ENCODE peak calls at places on chromosomes 6 and 20, in seven cellular contexts. One of them, this sample, is unnamed.

GRCh38 chr20:20224806-20225205 is 143.1 kb upstream of the INSM1 start:
- DNase-seq in IMR-90: no peak
- DNase-seq in mesendoderm: no peak
- DNase-seq in neuronal stem cell: no peak
- DNase-seq in H9: no peak
- DNase-seq in mesenchymal stem cell: no peak
- DNase-seq in H1: no peak
- DNase-seq in this sample: no peak

GRCh38 chr6:15909290-15910070 is 219.4 kb upstream of the MYLIP start:
- DNase-seq in IMR-90: no peak
- DNase-seq in mesendoderm: no peak
- DNase-seq in neuronal stem cell: no peak
- DNase-seq in H9: no peak
- DNase-seq in mesenchymal stem cell: no peak
- DNase-seq in H1: no peak
- DNase-seq in this sample: peak

GRCh38 chr20:10513931-10514575 is 78.9 kb downstream of the SLX4IP start:
- DNase-seq in IMR-90: no peak
- DNase-seq in mesendoderm: no peak
- DNase-seq in neuronal stem cell: no peak
- DNase-seq in H9: no peak
- DNase-seq in mesenchymal stem cell: peak
- DNase-seq in H1: no peak
- DNase-seq in this sample: no peak

GRCh38 chr20:57470212-57470522 is 54.8 kb downstream of the CTCFL start:
- DNase-seq in IMR-90: no peak
- DNase-seq in mesendoderm: no peak
- DNase-seq in neuronal stem cell: no peak
- DNase-seq in H9: no peak
- DNase-seq in mesenchymal stem cell: no peak
- DNase-seq in H1: no peak
- DNase-seq in this sample: peak

GRCh38 chr20:47276856-47277541 is 79.5 kb downstream of the ZMYND8 start:
- DNase-seq in IMR-90: peak
- DNase-seq in mesendoderm: no peak
- DNase-seq in neuronal stem cell: no peak
- DNase-seq in H9: no peak
- DNase-seq in mesenchymal stem cell: peak
- DNase-seq in H1: no peak
- DNase-seq in this sample: no peak

GRCh38 chr20:11849270-11849920 is 68.3 kb upstream of the BTBD3 start:
- DNase-seq in IMR-90: peak
- DNase-seq in mesendoderm: no peak
- DNase-seq in neuronal stem cell: no peak
- DNase-seq in H9: no peak
- DNase-seq in mesenchymal stem cell: peak
- DNase-seq in H1: no peak
- DNase-seq in this sample: no peak

GRCh38 chr6:45668705-45669104 is 291.0 kb upstream of the SUPT3H start:
- DNase-seq in IMR-90: no peak
- DNase-seq in mesendoderm: no peak
- DNase-seq in neuronal stem cell: no peak
- DNase-seq in H9: no peak
- DNase-seq in mesenchymal stem cell: no peak
- DNase-seq in H1: no peak
- DNase-seq in this sample: no peak

GRCh38 chr6:17998003-17998402 is 10.6 kb upstream of the KIF13A start:
- DNase-seq in IMR-90: no peak
- DNase-seq in mesendoderm: no peak
- DNase-seq in neuronal stem cell: no peak
- DNase-seq in H9: no peak
- DNase-seq in mesenchymal stem cell: no peak
- DNase-seq in H1: no peak
- DNase-seq in this sample: no peak

GRCh38 chr6:139514819-139515218 is 140.4 kb upstream of the CITED2 start:
- DNase-seq in IMR-90: no peak
- DNase-seq in mesendoderm: peak
- DNase-seq in neuronal stem cell: no peak
- DNase-seq in H9: no peak
- DNase-seq in mesenchymal stem cell: peak
- DNase-seq in H1: no peak
- DNase-seq in this sample: no peak

GRCh38 chr20:23078351-23078993 is 7.7 kb downstream of the CD93 start:
- DNase-seq in IMR-90: no peak
- DNase-seq in mesendoderm: no peak
- DNase-seq in neuronal stem cell: no peak
- DNase-seq in H9: no peak
- DNase-seq in mesenchymal stem cell: peak
- DNase-seq in H1: no peak
- DNase-seq in this sample: no peak

GRCh38 chr20:55882286-55882685 is 123.0 kb downstream of the CBLN4 start:
- DNase-seq in IMR-90: no peak
- DNase-seq in mesendoderm: no peak
- DNase-seq in neuronal stem cell: no peak
- DNase-seq in H9: no peak
- DNase-seq in mesenchymal stem cell: no peak
- DNase-seq in H1: no peak
- DNase-seq in this sample: no peak

DNA sequence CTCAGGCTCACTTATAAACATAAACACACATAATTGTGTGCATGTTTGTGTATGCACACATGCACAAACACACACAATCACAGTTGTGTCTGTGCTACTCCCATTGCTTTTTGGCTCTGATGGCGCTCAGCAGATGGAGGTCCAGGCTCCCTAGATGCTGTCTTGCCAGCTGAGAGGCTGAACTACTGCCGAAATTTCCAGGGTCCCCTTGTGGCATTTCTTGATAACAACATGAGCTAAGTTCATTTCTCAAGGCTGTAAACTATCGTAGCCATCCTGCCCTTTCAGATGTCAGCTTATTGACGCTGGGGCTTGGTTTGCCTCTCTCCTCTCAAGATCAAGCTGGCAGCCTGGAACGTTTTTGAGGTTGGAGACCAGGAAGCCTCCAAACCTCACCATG is 313.9 kb upstream of the RNF24 start:
- DNase-seq in IMR-90: no peak
- DNase-seq in mesendoderm: no peak
- DNase-seq in neuronal stem cell: no peak
- DNase-seq in H9: no peak
- DNase-seq in mesenchymal stem cell: no peak
- DNase-seq in H1: no peak
- DNase-seq in this sample: no peak
- H3K4me2 ChIP-seq in IMR-90: no peak
- H3K4me2 ChIP-seq in mesendoderm: no peak
- H3K4me2 ChIP-seq in neuronal stem cell: no peak
- H3K4me2 ChIP-seq in H9: no peak
- H3K4me2 ChIP-seq in mesenchymal stem cell: no peak
- H3K4me2 ChIP-seq in H1: no peak
- H3K4me2 ChIP-seq in this sample: no peak

GRCh38 chr6:7300890-7301289 is 12.1 kb downstream of the SSR1 start:
- DNase-seq in IMR-90: no peak
- DNase-seq in mesendoderm: peak
- DNase-seq in neuronal stem cell: no peak
- DNase-seq in H9: no peak
- DNase-seq in mesenchymal stem cell: no peak
- DNase-seq in H1: no peak
- DNase-seq in this sample: no peak

GRCh38 chr6:7298113-7298512 is 14.9 kb downstream of the SSR1 start:
- DNase-seq in IMR-90: no peak
- DNase-seq in mesendoderm: no peak
- DNase-seq in neuronal stem cell: no peak
- DNase-seq in H9: no peak
- DNase-seq in mesenchymal stem cell: no peak
- DNase-seq in H1: no peak
- DNase-seq in this sample: no peak

GRCh38 chr6:7295916-7296315 is 17.1 kb downstream of the SSR1 start:
- DNase-seq in IMR-90: no peak
- DNase-seq in mesendoderm: no peak
- DNase-seq in neuronal stem cell: no peak
- DNase-seq in H9: no peak
- DNase-seq in mesenchymal stem cell: no peak
- DNase-seq in H1: no peak
- DNase-seq in this sample: no peak

GRCh38 chr6:7296602-7297001 is 16.4 kb downstream of the SSR1 start:
- DNase-seq in IMR-90: no peak
- DNase-seq in mesendoderm: no peak
- DNase-seq in neuronal stem cell: no peak
- DNase-seq in H9: no peak
- DNase-seq in mesenchymal stem cell: no peak
- DNase-seq in H1: no peak
- DNase-seq in this sample: no peak

DNA sequence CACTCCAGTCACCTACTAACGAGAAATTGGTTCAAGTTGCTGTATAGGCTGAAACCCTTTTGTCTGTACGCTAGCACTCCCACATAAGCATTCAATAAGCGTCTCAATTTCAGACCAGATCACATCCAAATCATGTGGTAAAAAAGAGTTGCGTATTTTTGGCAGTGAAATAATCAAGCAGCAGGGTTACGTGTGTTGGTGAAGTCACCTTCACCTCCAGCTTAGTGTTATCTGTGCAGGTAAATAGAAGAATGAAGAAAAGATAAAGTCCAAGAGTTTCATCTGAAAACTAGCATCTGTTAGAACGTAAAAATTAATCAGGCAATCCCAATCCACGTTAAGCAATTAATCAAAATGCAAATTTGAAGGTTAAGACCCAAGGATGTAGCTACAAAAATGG is 11.3 kb downstream of the SSR1 start:
- DNase-seq in IMR-90: no peak
- DNase-seq in mesendoderm: no peak
- DNase-seq in neuronal stem cell: no peak
- DNase-seq in H9: no peak
- DNase-seq in mesenchymal stem cell: no peak
- DNase-seq in H1: no peak
- DNase-seq in this sample: no peak
- H2BK5ac ChIP-seq in IMR-90: no peak
- H2BK5ac ChIP-seq in mesendoderm: no peak
- H2BK5ac ChIP-seq in neuronal stem cell: no peak
- H2BK5ac ChIP-seq in H9: no peak
- H2BK5ac ChIP-seq in mesenchymal stem cell: no peak
- H2BK5ac ChIP-seq in H1: no peak
- H2BK5ac ChIP-seq in this sample: no peak

GRCh38 chr6:81933089-81933488 is 180.6 kb upstream of the TENT5A start:
- DNase-seq in IMR-90: no peak
- DNase-seq in mesendoderm: no peak
- DNase-seq in neuronal stem cell: no peak
- DNase-seq in H9: no peak
- DNase-seq in mesenchymal stem cell: no peak
- DNase-seq in H1: no peak
- DNase-seq in this sample: no peak
- H3K9ac ChIP-seq in IMR-90: no peak
- H3K9ac ChIP-seq in mesendoderm: no peak
- H3K9ac ChIP-seq in neuronal stem cell: no peak
- H3K9ac ChIP-seq in H9: no peak
- H3K9ac ChIP-seq in mesenchymal stem cell: no peak
- H3K9ac ChIP-seq in H1: no peak
- H3K9ac ChIP-seq in this sample: no peak

GRCh38 chr6:168035098-168035660 is 37.7 kb downstream of the KIF25 start:
- DNase-seq in IMR-90: peak
- DNase-seq in mesendoderm: peak
- DNase-seq in neuronal stem cell: no peak
- DNase-seq in H9: peak
- DNase-seq in mesenchymal stem cell: peak
- DNase-seq in H1: no peak
- DNase-seq in this sample: peak

GRCh38 chr6:168035661-168036616 is 38.5 kb downstream of the KIF25 start:
- DNase-seq in IMR-90: peak
- DNase-seq in mesendoderm: peak
- DNase-seq in neuronal stem cell: no peak
- DNase-seq in H9: no peak
- DNase-seq in mesenchymal stem cell: peak
- DNase-seq in H1: no peak
- DNase-seq in this sample: peak

GRCh38 chr6:168033791-168034190 is 36.3 kb downstream of the KIF25 start:
- DNase-seq in IMR-90: no peak
- DNase-seq in mesendoderm: no peak
- DNase-seq in neuronal stem cell: no peak
- DNase-seq in H9: no peak
- DNase-seq in mesenchymal stem cell: no peak
- DNase-seq in H1: no peak
- DNase-seq in this sample: no peak

GRCh38 chr6:168032383-168032760 is 34.9 kb downstream of the KIF25 start:
- DNase-seq in IMR-90: peak
- DNase-seq in mesendoderm: peak
- DNase-seq in neuronal stem cell: no peak
- DNase-seq in H9: no peak
- DNase-seq in mesenchymal stem cell: peak
- DNase-seq in H1: no peak
- DNase-seq in this sample: no peak

GRCh38 chr6:168034537-168034936 is 37.1 kb downstream of the KIF25 start:
- DNase-seq in IMR-90: no peak
- DNase-seq in mesendoderm: no peak
- DNase-seq in neuronal stem cell: no peak
- DNase-seq in H9: no peak
- DNase-seq in mesenchymal stem cell: no peak
- DNase-seq in H1: no peak
- DNase-seq in this sample: no peak
- H3K4me2 ChIP-seq in IMR-90: no peak
- H3K4me2 ChIP-seq in mesendoderm: no peak
- H3K4me2 ChIP-seq in neuronal stem cell: no peak
- H3K4me2 ChIP-seq in H9: no peak
- H3K4me2 ChIP-seq in mesenchymal stem cell: no peak
- H3K4me2 ChIP-seq in H1: no peak
- H3K4me2 ChIP-seq in this sample: no peak

GRCh38 chr6:9795880-9796279 is 619.0 kb downstream of the TFAP2A start:
- DNase-seq in IMR-90: no peak
- DNase-seq in mesendoderm: peak
- DNase-seq in neuronal stem cell: no peak
- DNase-seq in H9: no peak
- DNase-seq in mesenchymal stem cell: no peak
- DNase-seq in H1: no peak
- DNase-seq in this sample: no peak

GRCh38 chr6:9796827-9797226 is 618.0 kb downstream of the TFAP2A start:
- DNase-seq in IMR-90: no peak
- DNase-seq in mesendoderm: no peak
- DNase-seq in neuronal stem cell: no peak
- DNase-seq in H9: no peak
- DNase-seq in mesenchymal stem cell: no peak
- DNase-seq in H1: no peak
- DNase-seq in this sample: no peak

GRCh38 chr6:9801255-9801757 is 613.6 kb downstream of the TFAP2A start:
- DNase-seq in IMR-90: peak
- DNase-seq in mesendoderm: no peak
- DNase-seq in neuronal stem cell: no peak
- DNase-seq in H9: no peak
- DNase-seq in mesenchymal stem cell: no peak
- DNase-seq in H1: no peak
- DNase-seq in this sample: no peak

GRCh38 chr6:9799582-9799981 is 615.3 kb downstream of the TFAP2A start:
- DNase-seq in IMR-90: no peak
- DNase-seq in mesendoderm: no peak
- DNase-seq in neuronal stem cell: no peak
- DNase-seq in H9: no peak
- DNase-seq in mesenchymal stem cell: no peak
- DNase-seq in H1: no peak
- DNase-seq in this sample: no peak
- H2BK5ac ChIP-seq in IMR-90: no peak
- H2BK5ac ChIP-seq in mesendoderm: no peak
- H2BK5ac ChIP-seq in neuronal stem cell: no peak
- H2BK5ac ChIP-seq in H9: no peak
- H2BK5ac ChIP-seq in mesenchymal stem cell: no peak
- H2BK5ac ChIP-seq in H1: no peak
- H2BK5ac ChIP-seq in this sample: no peak

GRCh38 chr6:157714153-157714490 is 108.9 kb upstream of the SNX9 start:
- DNase-seq in IMR-90: peak
- DNase-seq in mesendoderm: peak
- DNase-seq in neuronal stem cell: no peak
- DNase-seq in H9: no peak
- DNase-seq in mesenchymal stem cell: peak
- DNase-seq in H1: no peak
- DNase-seq in this sample: peak
- H3K9ac ChIP-seq in IMR-90: no peak
- H3K9ac ChIP-seq in mesendoderm: no peak
- H3K9ac ChIP-seq in neuronal stem cell: no peak
- H3K9ac ChIP-seq in H9: no peak
- H3K9ac ChIP-seq in mesenchymal stem cell: peak
- H3K9ac ChIP-seq in H1: no peak
- H3K9ac ChIP-seq in this sample: no peak